ENCODE peak calls at places on chromosomes 7 and 10, in ten cellular contexts. H is cardiac muscle cell, Y is heart right ventricle, X is H1, T is upper lobe of right lung, A is kidney, D is thoracic aorta, W is tibial artery, Z is spleen, O is transverse colon. C is an unnamed sample. For H3K4me1, the result is how much of the 10 kb centered on the place peaks cover.

GRCh38 chr10:77051837-77052236 is 585.8 kb downstream of the KCNMA1 start:
- DNase-seq in H (no peak), Y (no peak), D (no peak), Z (no peak), O (no peak), A (no peak), W (no peak), T (no peak), X (no peak), C (no peak)

GRCh38 chr10:76926006-76926405 is 711.6 kb downstream of the KCNMA1 start:
- DNase-seq in H (no peak), X (no peak), Y (no peak), O (no peak), T (no peak), Z (no peak), W (no peak), D (no peak), A (no peak), C (no peak)

GRCh38 chr7:13467111-13467547 is 522.3 kb downstream of the ETV1 start:
- DNase-seq in Z (no peak), X (no peak), W (no peak), T (no peak), H (no peak), Y (no peak), A (no peak), O (no peak), D (no peak), C (peak)

GRCh38 chr7:55641811-55642210 is 69.5 kb upstream of the VOPP1 start:
- DNase-seq in Z (no peak), T (no peak), O (no peak), W (no peak), X (no peak), D (no peak), H (no peak), A (no peak), Y (no peak), C (no peak)

GRCh38 chr10:77386833-77387232 is 250.8 kb downstream of the KCNMA1 start:
- DNase-seq in O (no peak), D (no peak), A (no peak), X (no peak), Z (no peak), T (no peak), Y (no peak), W (no peak), H (peak), C (no peak)

GRCh38 chr10:68559872-68560200 is 301 bp upstream of the TET1 start:
- DNase-seq in H (no peak), X (no peak), Y (no peak), O (no peak), Z (no peak), T (no peak), D (no peak), W (no peak), A (no peak), C (no peak)

GRCh38 chr7:15326044-15326644 is 235.7 kb downstream of the AGMO start:
- DNase-seq in O (no peak), D (no peak), T (no peak), Y (no peak), A (no peak), X (no peak), H (peak), Z (no peak), W (no peak), C (no peak)

GRCh38 chr7:1071731-1072254 is 16.1 kb upstream of the GPER1 start:
- DNase-seq in A (no peak), W (no peak), H (no peak), Y (no peak), Z (no peak), T (no peak), X (no peak), O (no peak), D (no peak), C (no peak)

GRCh38 chr10:50618624-50619023 is 5.1 kb downstream of the SGMS1 start:
- DNase-seq in O (no peak), W (no peak), Y (no peak), X (no peak), Z (no peak), A (no peak), T (no peak), D (no peak), H (no peak), C (no peak)

GRCh38 chr7:106730021-106730420 is 69.1 kb upstream of the CCDC71L start:
- DNase-seq in A (no peak), W (no peak), Z (no peak), T (no peak), D (no peak), H (no peak), X (no peak), O (no peak), Y (no peak), C (no peak)

GRCh38 chr7:147472556-147472955 is 1118.0 kb upstream of the C7orf33 start:
- DNase-seq in W (no peak), A (no peak), Z (no peak), O (no peak), Y (no peak), H (no peak), X (no peak), T (no peak), D (no peak), C (no peak)

GRCh38 chr7:132614428-132615076 is 38.3 kb upstream of the PLXNA4 start:
- DNase-seq in W (peak), D (no peak), O (peak), X (no peak), A (peak), Z (no peak), T (peak), H (peak), Y (peak), C (peak)

GRCh38 chr7:117479480-117480224 is at the start of gene CFTR:
- DNase-seq in O (peak), W (peak), H (no peak), A (peak), D (no peak), X (peak), Y (no peak), Z (no peak), T (peak), C (no peak)

GRCh38 chr10:112953075-112953501 is 3.0 kb downstream of the TCF7L2 start:
- DNase-seq in D (no peak), X (no peak), W (peak), Y (peak), Z (peak), O (peak), H (peak), T (no peak), A (peak), C (peak)

GRCh38 chr7:97024209-97025129 is at the start of gene DLX5:
- DNase-seq in Z (no peak), A (peak), H (peak), T (no peak), X (peak), D (no peak), Y (no peak), W (peak), O (no peak), C (peak)

GRCh38 chr10:11804336-11804735 is 18.8 kb upstream of the PROSER2 start:
- DNase-seq in O (no peak), Z (no peak), A (no peak), W (no peak), Y (no peak), D (no peak), H (no peak), X (no peak), T (no peak), C (no peak)

GRCh38 chr7:27235387-27236052 is 7.1 kb upstream of the EVX1 start:
- DNase-seq in H (peak), W (no peak), O (peak), Z (no peak), X (peak), Y (peak), T (peak), D (no peak), A (peak), C (peak)

GRCh38 chr10:43078986-43079273 is 2.1 kb downstream of the RET start:
- DNase-seq in T (no peak), Z (no peak), O (peak), Y (peak), H (no peak), W (no peak), X (peak), D (no peak), A (no peak), C (peak)

GRCh38 chr10:121448768-121449456 is 149.3 kb downstream of the FGFR2 start:
- DNase-seq in X (no peak), T (no peak), W (no peak), Z (no peak), H (no peak), Y (no peak), A (no peak), O (no peak), D (no peak), C (no peak)

GRCh38 chr7:140485463-140486265 is 6.4 kb upstream of the MKRN1 start:
- DNase-seq in X (no peak), A (peak), Y (no peak), W (no peak), Z (no peak), H (peak), D (no peak), O (peak), T (no peak), C (no peak)

GRCh38 chr7:140005754-140006503 is 56.8 kb downstream of the PARP12 start:
- DNase-seq in X (peak), T (peak), Y (no peak), D (no peak), A (peak), H (peak), Z (peak), W (no peak), O (no peak), C (peak)

GRCh38 chr7:137476937-137477336 is 133.4 kb upstream of the PTN start:
- DNase-seq in X (no peak), D (no peak), A (no peak), W (no peak), O (no peak), Z (no peak), Y (no peak), H (peak), T (no peak), C (no peak)

GRCh38 chr7:121753965-121754364 is 119.0 kb upstream of the PTPRZ1 start:
- DNase-seq in Y (no peak), A (no peak), W (no peak), O (no peak), T (no peak), Z (no peak), H (no peak), X (no peak), D (no peak), C (no peak)

GRCh38 chr10:60446855-60447254 is 57.2 kb upstream of the ANK3 start:
- DNase-seq in D (no peak), Z (no peak), H (peak), A (no peak), Y (no peak), X (no peak), O (no peak), T (no peak), W (no peak), C (no peak)

GRCh38 chr7:1529383-1530116 is 952 bp upstream of the MAFK start:
- DNase-seq in Y (peak), D (no peak), X (no peak), O (no peak), H (no peak), W (no peak), A (peak), T (no peak), Z (peak), C (peak)

GRCh38 chr7:130189281-130189782 is 15.9 kb downstream of the TMEM209 start:
- DNase-seq in Z (no peak), T (no peak), H (peak), A (no peak), D (no peak), O (no peak), X (no peak), Y (no peak), W (no peak), C (no peak)

GRCh38 chr7:44286618-44287487 is 38.5 kb downstream of the CAMK2B start:
- DNase-seq in Y (peak), A (peak), X (peak), D (no peak), Z (peak), W (peak), O (peak), H (no peak), T (peak), C (peak)

GRCh38 chr10:93383562-93383981 is 98.6 kb downstream of the MYOF start:
- DNase-seq in Z (no peak), Y (no peak), D (no peak), A (no peak), T (no peak), W (no peak), X (no peak), H (peak), O (no peak), C (no peak)

GRCh38 chr7:2313450-2314208 is 612 bp downstream of the SNX8 start:
- DNase-seq in Z (no peak), T (no peak), A (no peak), H (no peak), O (peak), W (peak), Y (no peak), X (no peak), D (peak), C (no peak)

GRCh38 chr7:122682805-122683204 is 16.1 kb downstream of the RNF133 start:
- DNase-seq in X (no peak), O (no peak), H (no peak), Z (no peak), D (no peak), W (no peak), A (no peak), Y (no peak), T (no peak), C (no peak)

GRCh38 chr7:24981544-24981951 is 1.6 kb upstream of the OSBPL3 start:
- DNase-seq in D (no peak), X (peak), W (peak), T (peak), A (peak), Y (peak), Z (peak), O (peak), H (peak), C (peak)

GRCh38 chr10:23343591-23344225 is 889 bp downstream of the C10orf67 start:
- DNase-seq in O (peak), Z (peak), W (peak), X (peak), A (peak), D (no peak), Y (peak), H (peak), T (peak), C (peak)

GRCh38 chr7:128236924-128237586 is 4.0 kb upstream of the LEP start:
- DNase-seq in Z (no peak), O (no peak), X (no peak), W (no peak), Y (no peak), D (no peak), T (no peak), A (no peak), H (peak), C (no peak)

GRCh38 chr7:113561446-113561845 is 357.4 kb downstream of the PPP1R3A start:
- DNase-seq in X (no peak), W (no peak), T (no peak), Y (no peak), A (no peak), O (no peak), D (no peak), H (peak), Z (no peak), C (no peak)

GRCh38 chr7:111788426-111788825 is 226.1 kb upstream of the IMMP2L start:
- DNase-seq in W (no peak), A (no peak), Y (no peak), X (no peak), O (no peak), D (no peak), T (no peak), Z (no peak), H (peak), C (no peak)

GRCh38 chr10:23281044-23281433 is 63.6 kb downstream of the C10orf67 start:
- DNase-seq in T (no peak), W (no peak), A (no peak), D (no peak), Y (no peak), Z (no peak), X (no peak), O (no peak), H (no peak), C (no peak)

GRCh38 chr7:138151731-138152577 is 75.7 kb downstream of the AKR1D1 start:
- DNase-seq in H (peak), O (no peak), D (no peak), T (no peak), Z (no peak), X (no peak), W (no peak), A (no peak), Y (no peak), C (no peak)

GRCh38 chr10:124676416-124677062 is 67.6 kb downstream of the FAM53B start:
- DNase-seq in H (peak), O (no peak), T (no peak), A (peak), Y (peak), D (no peak), Z (no peak), X (no peak), W (no peak), C (no peak)

GRCh38 chr10:124677291-124677690 is 66.9 kb downstream of the FAM53B start:
- DNase-seq in D (no peak), W (no peak), Y (peak), O (no peak), H (no peak), X (no peak), T (no peak), Z (peak), A (peak), C (no peak)

GRCh38 chr10:124675261-124675660 is 68.9 kb downstream of the FAM53B start:
- DNase-seq in X (no peak), A (peak), D (no peak), H (no peak), Z (peak), O (no peak), T (no peak), Y (peak), W (no peak), C (no peak)

GRCh38 chr10:124675824-124676223 is 68.4 kb downstream of the FAM53B start:
- DNase-seq in H (no peak), W (no peak), O (no peak), T (no peak), A (no peak), Z (no peak), Y (no peak), X (no peak), D (no peak), C (no peak)

DNA sequence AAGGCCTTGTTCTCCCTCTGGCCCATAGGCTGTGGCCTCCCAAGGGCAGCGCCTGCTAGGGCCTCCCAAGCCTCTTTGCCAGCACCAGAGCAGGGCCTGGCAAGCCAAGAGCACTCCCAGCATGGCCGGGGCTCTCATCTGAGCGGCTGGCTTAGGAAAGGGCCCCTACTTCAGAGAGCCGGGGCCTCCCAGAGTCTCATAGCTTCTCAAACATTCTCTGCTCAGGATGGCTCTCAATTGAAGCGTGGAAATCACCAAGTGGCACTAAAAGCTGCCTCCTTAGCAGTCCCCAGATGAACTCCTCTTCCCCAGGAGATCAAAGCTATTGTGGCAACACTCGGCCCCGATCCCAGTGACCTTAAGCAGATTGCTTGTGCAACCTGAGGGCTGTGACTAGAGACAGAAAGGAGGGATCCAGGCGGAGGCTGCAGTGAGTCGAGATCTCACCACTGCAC is 69.4 kb downstream of the FAM53B start:
- DNase-seq in A (peak), W (no peak), O (no peak), D (no peak), H (no peak), Z (peak), T (peak), Y (peak), X (no peak), C (no peak)
- H3K4me1 ChIP-seq in A (under half), W (under half), O (half or more), D (under half), H (half or more), Z (half or more), T (half or more), Y (half or more), X (under half), C (under half)

GRCh38 chr10:17290226-17290625 is 62.2 kb downstream of the VIM start:
- DNase-seq in D (no peak), H (peak), X (no peak), T (no peak), O (no peak), A (no peak), Z (no peak), W (no peak), Y (no peak), C (no peak)
- TF ChIP-seq CTCF in D (no peak), H (no peak), X (peak), T (peak), O (peak), A (peak), Z (peak), W (no peak), Y (peak), C (peak)

GRCh38 chr7:7785349-7785973 is 67.1 kb upstream of the RPA3 start:
- DNase-seq in A (no peak), T (no peak), X (no peak), H (no peak), Y (no peak), D (no peak), O (peak), W (no peak), Z (no peak), C (no peak)
- H3K4me1 ChIP-seq in A (under half), T (under half), X (under half), H (under half), Y (under half), D (under half), O (under half), W (under half), Z (under half), C (under half)

GRCh38 chr10:103238506-103239252 is 7.0 kb upstream of the RPEL1 start:
- DNase-seq in H (peak), T (no peak), D (no peak), W (peak), A (peak), Z (no peak), Y (no peak), O (peak), X (no peak), C (no peak)
- TF ChIP-seq CTCF in H (peak), T (no peak), D (no peak), W (peak), A (no peak), Z (no peak), Y (peak), O (peak), X (peak), C (peak)

DNA sequence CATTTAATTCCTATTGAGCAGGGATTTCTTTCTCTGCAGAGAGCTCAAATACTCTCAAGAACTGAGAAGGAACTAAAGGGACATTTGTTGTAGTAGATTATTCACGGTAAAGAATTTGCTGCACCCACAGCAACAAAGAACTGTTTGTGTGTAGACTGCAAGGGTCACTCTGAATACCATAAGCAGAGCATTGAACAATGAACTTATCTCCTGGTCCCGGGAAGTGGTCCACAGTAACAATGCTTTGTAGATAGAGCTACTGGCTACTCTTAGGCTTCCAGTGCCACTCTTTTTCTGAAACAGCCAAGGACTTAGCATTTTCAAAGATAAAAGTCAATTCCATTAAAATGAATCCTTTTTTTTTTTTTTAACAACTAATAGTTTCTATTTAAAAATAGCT is 337.2 kb downstream of the PTEN start:
- DNase-seq in A (no peak), T (no peak), Y (no peak), X (no peak), H (peak), W (no peak), D (no peak), O (no peak), Z (no peak), C (no peak)
- H3K4me1 ChIP-seq in A (under half), T (under half), Y (under half), X (under half), H (under half), W (under half), D (under half), O (under half), Z (under half), C (under half)

GRCh38 chr7:101816499-101817030 is 861 bp upstream of the CUX1 start:
- DNase-seq in Z (peak), Y (peak), A (no peak), W (peak), X (no peak), O (peak), T (peak), D (no peak), H (peak), C (peak)

GRCh38 chr7:101815826-101816488 is 1.5 kb upstream of the CUX1 start:
- DNase-seq in A (peak), Z (peak), O (peak), D (no peak), Y (peak), X (peak), W (peak), T (peak), H (peak), C (peak)

GRCh38 chr7:101812595-101812994 is 4.8 kb upstream of the CUX1 start:
- DNase-seq in Y (no peak), W (no peak), Z (no peak), A (no peak), H (no peak), T (no peak), X (no peak), D (no peak), O (no peak), C (no peak)

GRCh38 chr7:101813414-101814019 is 3.9 kb upstream of the CUX1 start:
- DNase-seq in T (no peak), D (no peak), O (no peak), Z (no peak), W (no peak), Y (no peak), A (no peak), H (no peak), X (no peak), C (no peak)

GRCh38 chr7:101814081-101814995 is 3.1 kb upstream of the CUX1 start:
- DNase-seq in Z (peak), X (peak), D (no peak), H (peak), Y (peak), W (peak), O (peak), T (peak), A (peak), C (peak)
- TF ChIP-seq CTCF in Z (peak), X (peak), D (peak), H (peak), Y (peak), W (peak), O (peak), T (peak), A (peak), C (peak)

C was measured in BE2C.